ENCODE peak calls at places on chromosomes 4 and X, in six cellular contexts. One of them, this sample, is unnamed.

GRCh38 chr4:84379881-84380618 is 119.0 kb downstream of the NKX6-1 start:
- DNase-seq in nephron progenitor cell: no peak
- DNase-seq in uterus: no peak
- DNase-seq in tibial artery: no peak
- DNase-seq in epithelial cell of esophagus: peak
- DNase-seq in HFFc6: no peak
- DNase-seq in this sample: no peak

GRCh38 chr4:177596035-177596434 is 153.8 kb upstream of the AGA start:
- DNase-seq in epithelial cell of esophagus: peak
- DNase-seq in tibial artery: no peak
- DNase-seq in uterus: no peak
- DNase-seq in HFFc6: peak
- DNase-seq in nephron progenitor cell: no peak
- DNase-seq in this sample: no peak

GRCh38 chr4:173821851-173822250 is 291.8 kb upstream of the HAND2 start:
- DNase-seq in epithelial cell of esophagus: no peak
- DNase-seq in tibial artery: no peak
- DNase-seq in nephron progenitor cell: no peak
- DNase-seq in uterus: no peak
- DNase-seq in HFFc6: no peak
- DNase-seq in this sample: no peak

GRCh38 chr4:7366958-7367353 is 67.8 kb downstream of the PSAPL1 start:
- DNase-seq in nephron progenitor cell: no peak
- DNase-seq in tibial artery: no peak
- DNase-seq in uterus: no peak
- DNase-seq in epithelial cell of esophagus: no peak
- DNase-seq in HFFc6: no peak
- DNase-seq in this sample: no peak

GRCh38 chr4:39732728-39733127 is 34.8 kb downstream of the UBE2K start:
- DNase-seq in epithelial cell of esophagus: peak
- DNase-seq in HFFc6: peak
- DNase-seq in uterus: no peak
- DNase-seq in tibial artery: no peak
- DNase-seq in nephron progenitor cell: no peak
- DNase-seq in this sample: no peak

GRCh38 chr4:44801384-44801783 is 75.0 kb upstream of the GNPDA2 start:
- DNase-seq in nephron progenitor cell: no peak
- DNase-seq in uterus: no peak
- DNase-seq in tibial artery: no peak
- DNase-seq in epithelial cell of esophagus: no peak
- DNase-seq in HFFc6: no peak
- DNase-seq in this sample: no peak

GRCh38 chr4:107037188-107037587 is 1.1 kb upstream of the DKK2 start:
- DNase-seq in tibial artery: peak
- DNase-seq in uterus: no peak
- DNase-seq in epithelial cell of esophagus: peak
- DNase-seq in HFFc6: peak
- DNase-seq in nephron progenitor cell: peak
- DNase-seq in this sample: no peak

GRCh38 chr4:183360161-183360919 is 38.1 kb upstream of the CLDN24 start:
- DNase-seq in nephron progenitor cell: no peak
- DNase-seq in epithelial cell of esophagus: peak
- DNase-seq in uterus: no peak
- DNase-seq in HFFc6: peak
- DNase-seq in tibial artery: no peak
- DNase-seq in this sample: no peak

GRCh38 chr4:14130551-14130950 is 503.0 kb upstream of the BOD1L1 start:
- DNase-seq in epithelial cell of esophagus: no peak
- DNase-seq in tibial artery: no peak
- DNase-seq in HFFc6: peak
- DNase-seq in nephron progenitor cell: no peak
- DNase-seq in uterus: no peak
- DNase-seq in this sample: no peak

GRCh38 chr4:38069271-38069760 is 109.1 kb downstream of the PTTG2 start:
- DNase-seq in nephron progenitor cell: peak
- DNase-seq in HFFc6: peak
- DNase-seq in tibial artery: no peak
- DNase-seq in epithelial cell of esophagus: peak
- DNase-seq in uterus: no peak
- DNase-seq in this sample: no peak

GRCh38 chrX:1673337-1673736 is 58.5 kb downstream of the ASMT start:
- DNase-seq in epithelial cell of esophagus: no peak
- DNase-seq in HFFc6: no peak
- DNase-seq in uterus: no peak
- DNase-seq in tibial artery: no peak
- DNase-seq in nephron progenitor cell: peak
- DNase-seq in this sample: no peak

GRCh38 chr4:10783351-10783750 is 98.8 kb upstream of the CLNK start:
- DNase-seq in epithelial cell of esophagus: peak
- DNase-seq in tibial artery: no peak
- DNase-seq in HFFc6: peak
- DNase-seq in nephron progenitor cell: no peak
- DNase-seq in uterus: no peak
- DNase-seq in this sample: no peak

GRCh38 chrX:117010243-117010642 is 547.5 kb upstream of the CT83 start:
- DNase-seq in uterus: no peak
- DNase-seq in tibial artery: no peak
- DNase-seq in nephron progenitor cell: no peak
- DNase-seq in epithelial cell of esophagus: no peak
- DNase-seq in HFFc6: no peak
- DNase-seq in this sample: no peak

GRCh38 chr4:84451546-84451945 is 47.5 kb downstream of the NKX6-1 start:
- DNase-seq in epithelial cell of esophagus: peak
- DNase-seq in tibial artery: no peak
- DNase-seq in nephron progenitor cell: no peak
- DNase-seq in HFFc6: no peak
- DNase-seq in uterus: no peak
- DNase-seq in this sample: no peak

GRCh38 chrX:20455001-20455400 is 188.3 kb upstream of the RPS6KA3 start:
- DNase-seq in nephron progenitor cell: no peak
- DNase-seq in HFFc6: peak
- DNase-seq in epithelial cell of esophagus: peak
- DNase-seq in uterus: no peak
- DNase-seq in tibial artery: no peak
- DNase-seq in this sample: no peak

GRCh38 chr4:89823416-89823815 is 13.5 kb downstream of the SNCA start:
- DNase-seq in tibial artery: no peak
- DNase-seq in uterus: no peak
- DNase-seq in epithelial cell of esophagus: peak
- DNase-seq in HFFc6: no peak
- DNase-seq in nephron progenitor cell: no peak
- DNase-seq in this sample: no peak

DNA sequence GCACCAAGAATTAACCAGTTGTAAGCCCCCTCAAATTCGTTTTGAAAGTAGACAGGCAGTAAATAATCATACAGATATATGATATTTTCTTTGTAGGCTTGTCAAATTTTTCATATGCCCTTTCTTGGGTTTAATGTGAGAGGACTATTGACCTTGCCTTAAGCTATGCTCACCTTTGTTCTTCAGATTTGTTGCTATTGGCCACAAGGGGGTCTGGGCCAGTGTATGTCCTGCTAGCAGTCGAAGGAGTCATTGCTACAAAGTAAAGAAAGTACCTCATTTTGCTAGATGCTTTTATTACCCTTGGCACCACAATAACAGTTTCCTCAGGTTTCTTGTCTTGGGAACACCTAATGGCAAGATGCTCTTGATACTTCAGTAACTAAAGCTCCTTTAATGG is 51.7 kb downstream of the IGSF1 start:
- DNase-seq in nephron progenitor cell: no peak
- DNase-seq in tibial artery: no peak
- DNase-seq in uterus: no peak
- DNase-seq in HFFc6: no peak
- DNase-seq in epithelial cell of esophagus: no peak
- DNase-seq in this sample: no peak
- TF ChIP-seq CTCF in nephron progenitor cell: no peak
- TF ChIP-seq CTCF in tibial artery: no peak
- TF ChIP-seq CTCF in uterus: no peak
- TF ChIP-seq CTCF in HFFc6: no peak
- TF ChIP-seq CTCF in epithelial cell of esophagus: no peak
- TF ChIP-seq CTCF in this sample: no peak

GRCh38 chrX:42684062-42684461 is 93.9 kb downstream of the PPP1R2C start:
- DNase-seq in HFFc6: no peak
- DNase-seq in tibial artery: no peak
- DNase-seq in epithelial cell of esophagus: no peak
- DNase-seq in uterus: no peak
- DNase-seq in nephron progenitor cell: no peak
- DNase-seq in this sample: no peak

GRCh38 chrX:42673411-42673810 is 104.6 kb downstream of the PPP1R2C start:
- DNase-seq in HFFc6: no peak
- DNase-seq in nephron progenitor cell: no peak
- DNase-seq in epithelial cell of esophagus: no peak
- DNase-seq in uterus: no peak
- DNase-seq in tibial artery: no peak
- DNase-seq in this sample: no peak

GRCh38 chrX:42680651-42681050 is 97.3 kb downstream of the PPP1R2C start:
- DNase-seq in nephron progenitor cell: no peak
- DNase-seq in epithelial cell of esophagus: peak
- DNase-seq in tibial artery: peak
- DNase-seq in uterus: no peak
- DNase-seq in HFFc6: no peak
- DNase-seq in this sample: no peak

GRCh38 chrX:42678133-42678532 is 99.8 kb downstream of the PPP1R2C start:
- DNase-seq in uterus: no peak
- DNase-seq in epithelial cell of esophagus: peak
- DNase-seq in tibial artery: no peak
- DNase-seq in HFFc6: no peak
- DNase-seq in nephron progenitor cell: no peak
- DNase-seq in this sample: no peak
- TF ChIP-seq CTCF in uterus: no peak
- TF ChIP-seq CTCF in epithelial cell of esophagus: peak
- TF ChIP-seq CTCF in tibial artery: no peak
- TF ChIP-seq CTCF in HFFc6: no peak
- TF ChIP-seq CTCF in nephron progenitor cell: no peak
- TF ChIP-seq CTCF in this sample: peak

GRCh38 chrX:47093248-47093647 is 15.0 kb downstream of the RGN start:
- DNase-seq in nephron progenitor cell: no peak
- DNase-seq in uterus: no peak
- DNase-seq in HFFc6: peak
- DNase-seq in tibial artery: no peak
- DNase-seq in epithelial cell of esophagus: peak
- DNase-seq in this sample: no peak
- TF ChIP-seq CTCF in nephron progenitor cell: peak
- TF ChIP-seq CTCF in uterus: no peak
- TF ChIP-seq CTCF in HFFc6: peak
- TF ChIP-seq CTCF in tibial artery: peak
- TF ChIP-seq CTCF in epithelial cell of esophagus: peak
- TF ChIP-seq CTCF in this sample: peak

GRCh38 chr4:78776031-78776728 is at the start of gene BMP2K:
- DNase-seq in uterus: peak
- DNase-seq in HFFc6: peak
- DNase-seq in tibial artery: peak
- DNase-seq in nephron progenitor cell: peak
- DNase-seq in epithelial cell of esophagus: peak
- DNase-seq in this sample: peak

GRCh38 chr4:78778530-78778929 is 2.4 kb downstream of the BMP2K start:
- DNase-seq in epithelial cell of esophagus: no peak
- DNase-seq in nephron progenitor cell: no peak
- DNase-seq in uterus: no peak
- DNase-seq in tibial artery: no peak
- DNase-seq in HFFc6: no peak
- DNase-seq in this sample: no peak

GRCh38 chr4:78777556-78777900 is 1.4 kb downstream of the BMP2K start:
- DNase-seq in nephron progenitor cell: no peak
- DNase-seq in HFFc6: no peak
- DNase-seq in epithelial cell of esophagus: no peak
- DNase-seq in uterus: no peak
- DNase-seq in tibial artery: no peak
- DNase-seq in this sample: no peak

GRCh38 chr4:78775278-78776030 is 696 bp upstream of the BMP2K start:
- DNase-seq in HFFc6: peak
- DNase-seq in tibial artery: peak
- DNase-seq in nephron progenitor cell: peak
- DNase-seq in epithelial cell of esophagus: peak
- DNase-seq in uterus: peak
- DNase-seq in this sample: peak

DNA sequence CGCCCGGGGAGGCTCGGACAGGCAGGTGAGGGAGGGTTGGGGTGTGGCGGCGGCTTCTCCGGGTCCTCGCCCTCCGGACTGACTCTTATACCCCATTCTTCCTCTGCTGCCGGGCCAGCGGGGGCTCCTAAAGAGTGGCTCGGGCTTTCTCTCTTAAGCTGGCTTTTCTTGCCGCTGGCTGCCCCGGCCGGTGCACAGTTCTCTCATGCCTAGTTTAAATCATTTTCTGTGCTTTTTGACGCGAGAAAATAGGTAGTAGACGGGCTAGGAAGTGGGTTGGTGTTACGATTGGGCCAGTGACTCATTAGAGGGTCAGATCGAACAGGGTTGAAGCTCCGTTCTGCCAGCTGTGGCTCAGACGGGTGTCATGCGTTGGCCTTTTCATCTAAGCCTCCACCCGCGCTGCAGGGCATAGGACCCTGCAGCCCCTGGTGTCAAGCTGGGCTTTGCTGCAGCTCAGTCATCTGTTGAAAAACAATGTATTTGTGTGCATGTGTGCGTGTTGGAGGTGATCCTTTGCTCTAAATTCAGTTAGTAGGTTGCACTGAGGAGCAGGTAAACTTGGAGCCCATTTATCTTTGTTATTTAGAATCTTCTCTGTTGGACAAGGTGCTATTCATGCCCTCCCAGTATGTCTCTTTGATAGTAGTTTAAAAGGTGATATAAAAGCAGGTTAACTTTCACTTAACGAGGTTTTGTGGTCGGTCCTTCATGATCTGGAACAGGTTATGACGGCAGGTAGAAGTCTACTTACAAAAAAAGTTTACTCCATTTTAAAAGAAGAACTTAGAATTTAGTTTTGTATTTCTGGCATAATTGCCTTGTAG is 792 bp downstream of the BMP2K start:
- DNase-seq in nephron progenitor cell: peak
- DNase-seq in epithelial cell of esophagus: peak
- DNase-seq in HFFc6: peak
- DNase-seq in uterus: peak
- DNase-seq in tibial artery: peak
- DNase-seq in this sample: peak
- TF ChIP-seq CTCF in nephron progenitor cell: no peak
- TF ChIP-seq CTCF in epithelial cell of esophagus: no peak
- TF ChIP-seq CTCF in HFFc6: no peak
- TF ChIP-seq CTCF in uterus: no peak
- TF ChIP-seq CTCF in tibial artery: no peak
- TF ChIP-seq CTCF in this sample: no peak

GRCh38 chrX:100895365-100896075 is 21.4 kb upstream of the NOX1 start:
- DNase-seq in nephron progenitor cell: peak
- DNase-seq in epithelial cell of esophagus: peak
- DNase-seq in HFFc6: peak
- DNase-seq in tibial artery: no peak
- DNase-seq in uterus: no peak
- DNase-seq in this sample: no peak
- TF ChIP-seq CTCF in nephron progenitor cell: peak
- TF ChIP-seq CTCF in epithelial cell of esophagus: peak
- TF ChIP-seq CTCF in HFFc6: peak
- TF ChIP-seq CTCF in tibial artery: no peak
- TF ChIP-seq CTCF in uterus: no peak
- TF ChIP-seq CTCF in this sample: peak